ENCODE peak calls at places on chromosomes 13 and 19, in six cellular contexts. One of them, this sample, is unnamed.

GRCh38 chr13:93262729-93263128 is 36.1 kb downstream of the GPC6 start:
- DNase-seq in left ventricle myocardium inferior: no peak
- DNase-seq in H9: no peak
- DNase-seq in PC-9: no peak
- DNase-seq in psoas muscle: no peak
- DNase-seq in IMR-90: peak
- DNase-seq in this sample: no peak

GRCh38 chr13:33080962-33081655 is 64.9 kb downstream of the KL start:
- DNase-seq in PC-9: no peak
- DNase-seq in IMR-90: no peak
- DNase-seq in psoas muscle: no peak
- DNase-seq in left ventricle myocardium inferior: no peak
- DNase-seq in H9: no peak
- DNase-seq in this sample: no peak

GRCh38 chr13:85930108-85930507 is 130.9 kb upstream of the SLITRK6 start:
- DNase-seq in left ventricle myocardium inferior: no peak
- DNase-seq in psoas muscle: no peak
- DNase-seq in H9: no peak
- DNase-seq in IMR-90: no peak
- DNase-seq in PC-9: no peak
- DNase-seq in this sample: no peak

GRCh38 chr19:36838784-36839324 is 667 bp upstream of the ZNF790 start:
- DNase-seq in PC-9: no peak
- DNase-seq in IMR-90: peak
- DNase-seq in left ventricle myocardium inferior: no peak
- DNase-seq in H9: no peak
- DNase-seq in psoas muscle: no peak
- DNase-seq in this sample: no peak

GRCh38 chr19:38687837-38688378 is 40.5 kb downstream of the ACTN4 start:
- DNase-seq in left ventricle myocardium inferior: no peak
- DNase-seq in H9: no peak
- DNase-seq in psoas muscle: no peak
- DNase-seq in PC-9: no peak
- DNase-seq in IMR-90: no peak
- DNase-seq in this sample: no peak

GRCh38 chr13:31638577-31638976 is 100.7 kb upstream of the RXFP2 start:
- DNase-seq in H9: no peak
- DNase-seq in PC-9: no peak
- DNase-seq in IMR-90: peak
- DNase-seq in left ventricle myocardium inferior: no peak
- DNase-seq in psoas muscle: no peak
- DNase-seq in this sample: no peak

GRCh38 chr13:59879281-59879680 is 284.4 kb downstream of the DIAPH3 start:
- DNase-seq in psoas muscle: no peak
- DNase-seq in PC-9: no peak
- DNase-seq in left ventricle myocardium inferior: no peak
- DNase-seq in H9: no peak
- DNase-seq in IMR-90: no peak
- DNase-seq in this sample: no peak

GRCh38 chr13:26219726-26220125 is 2.4 kb downstream of the RNF6 start:
- DNase-seq in H9: no peak
- DNase-seq in IMR-90: peak
- DNase-seq in left ventricle myocardium inferior: no peak
- DNase-seq in PC-9: no peak
- DNase-seq in psoas muscle: no peak
- DNase-seq in this sample: no peak

GRCh38 chr19:38538793-38539528 is 78.8 kb downstream of the MAP4K1 start:
- DNase-seq in PC-9: peak
- DNase-seq in IMR-90: no peak
- DNase-seq in H9: no peak
- DNase-seq in psoas muscle: no peak
- DNase-seq in left ventricle myocardium inferior: no peak
- DNase-seq in this sample: no peak

GRCh38 chr13:75769141-75769905 is 133.2 kb downstream of the LMO7 start:
- DNase-seq in psoas muscle: no peak
- DNase-seq in H9: no peak
- DNase-seq in IMR-90: no peak
- DNase-seq in PC-9: no peak
- DNase-seq in left ventricle myocardium inferior: no peak
- DNase-seq in this sample: no peak

GRCh38 chr19:5285955-5286354 is 54.7 kb downstream of the PTPRS start:
- DNase-seq in IMR-90: no peak
- DNase-seq in PC-9: no peak
- DNase-seq in H9: no peak
- DNase-seq in left ventricle myocardium inferior: no peak
- DNase-seq in psoas muscle: no peak
- DNase-seq in this sample: no peak

GRCh38 chr19:45468803-45469131 is 971 bp downstream of the FOSB start:
- DNase-seq in H9: no peak
- DNase-seq in left ventricle myocardium inferior: no peak
- DNase-seq in psoas muscle: no peak
- DNase-seq in IMR-90: no peak
- DNase-seq in PC-9: peak
- DNase-seq in this sample: no peak

GRCh38 chr13:75132800-75133695 is 348.9 kb downstream of the TBC1D4 start:
- DNase-seq in PC-9: no peak
- DNase-seq in IMR-90: no peak
- DNase-seq in H9: no peak
- DNase-seq in psoas muscle: no peak
- DNase-seq in left ventricle myocardium inferior: no peak
- DNase-seq in this sample: no peak

GRCh38 chr13:44854264-44855060 is 134.8 kb downstream of the NUFIP1 start:
- DNase-seq in PC-9: no peak
- DNase-seq in IMR-90: peak
- DNase-seq in left ventricle myocardium inferior: peak
- DNase-seq in psoas muscle: peak
- DNase-seq in H9: no peak
- DNase-seq in this sample: no peak

GRCh38 chr19:50509366-50509765 is 1.6 kb downstream of the JOSD2 start:
- DNase-seq in H9: no peak
- DNase-seq in PC-9: no peak
- DNase-seq in IMR-90: no peak
- DNase-seq in left ventricle myocardium inferior: no peak
- DNase-seq in psoas muscle: no peak
- DNase-seq in this sample: no peak

GRCh38 chr19:19304186-19304975 is 15.9 kb downstream of the SUGP1 start:
- DNase-seq in psoas muscle: no peak
- DNase-seq in IMR-90: no peak
- DNase-seq in PC-9: no peak
- DNase-seq in H9: no peak
- DNase-seq in left ventricle myocardium inferior: peak
- DNase-seq in this sample: no peak

GRCh38 chr19:42248270-42249148 is 6.1 kb upstream of the GSK3A start:
- DNase-seq in IMR-90: no peak
- DNase-seq in left ventricle myocardium inferior: no peak
- DNase-seq in psoas muscle: no peak
- DNase-seq in H9: no peak
- DNase-seq in PC-9: no peak
- DNase-seq in this sample: no peak

GRCh38 chr19:36169084-36169760 is 17.0 kb upstream of the COX7A1 start:
- DNase-seq in IMR-90: no peak
- DNase-seq in psoas muscle: no peak
- DNase-seq in H9: no peak
- DNase-seq in PC-9: no peak
- DNase-seq in left ventricle myocardium inferior: no peak
- DNase-seq in this sample: peak

GRCh38 chr13:86757236-86757978 is 913.8 kb upstream of the SLITRK5 start:
- DNase-seq in PC-9: no peak
- DNase-seq in H9: peak
- DNase-seq in left ventricle myocardium inferior: no peak
- DNase-seq in psoas muscle: no peak
- DNase-seq in IMR-90: no peak
- DNase-seq in this sample: peak

GRCh38 chr13:81394605-81395004 is 1053.7 kb upstream of the SPRY2 start:
- DNase-seq in IMR-90: no peak
- DNase-seq in psoas muscle: no peak
- DNase-seq in H9: no peak
- DNase-seq in PC-9: no peak
- DNase-seq in left ventricle myocardium inferior: no peak
- DNase-seq in this sample: peak

GRCh38 chr19:2387367-2388288 is 27.6 kb downstream of the TMPRSS9 start:
- DNase-seq in PC-9: no peak
- DNase-seq in left ventricle myocardium inferior: no peak
- DNase-seq in IMR-90: no peak
- DNase-seq in H9: no peak
- DNase-seq in psoas muscle: no peak
- DNase-seq in this sample: no peak

GRCh38 chr19:861756-862528 is 2.5 kb downstream of the CFD start:
- DNase-seq in left ventricle myocardium inferior: no peak
- DNase-seq in IMR-90: no peak
- DNase-seq in PC-9: no peak
- DNase-seq in psoas muscle: no peak
- DNase-seq in H9: peak
- DNase-seq in this sample: peak

GRCh38 chr19:47755762-47756626 is 10.6 kb downstream of the NOP53 start:
- DNase-seq in IMR-90: no peak
- DNase-seq in left ventricle myocardium inferior: no peak
- DNase-seq in PC-9: no peak
- DNase-seq in psoas muscle: no peak
- DNase-seq in H9: no peak
- DNase-seq in this sample: no peak

GRCh38 chr19:35733180-35734125 is 8.8 kb downstream of the IGFLR1 start:
- DNase-seq in psoas muscle: no peak
- DNase-seq in IMR-90: no peak
- DNase-seq in left ventricle myocardium inferior: no peak
- DNase-seq in PC-9: no peak
- DNase-seq in H9: no peak
- DNase-seq in this sample: no peak

GRCh38 chr13:29436291-29436690 is 159.2 kb downstream of the SLC7A1 start:
- DNase-seq in PC-9: no peak
- DNase-seq in left ventricle myocardium inferior: no peak
- DNase-seq in psoas muscle: no peak
- DNase-seq in IMR-90: peak
- DNase-seq in H9: no peak
- DNase-seq in this sample: no peak

GRCh38 chr19:5149508-5149907 is 180.6 kb downstream of the KDM4B start:
- DNase-seq in left ventricle myocardium inferior: no peak
- DNase-seq in IMR-90: no peak
- DNase-seq in PC-9: no peak
- DNase-seq in psoas muscle: no peak
- DNase-seq in H9: no peak
- DNase-seq in this sample: no peak

GRCh38 chr19:16893686-16893990 is 4.8 kb downstream of the F2RL3 start:
- DNase-seq in psoas muscle: no peak
- DNase-seq in left ventricle myocardium inferior: no peak
- DNase-seq in IMR-90: no peak
- DNase-seq in PC-9: no peak
- DNase-seq in H9: no peak
- DNase-seq in this sample: no peak

GRCh38 chr19:35208121-35208520 is 20.4 kb downstream of the FAM187B start:
- DNase-seq in IMR-90: no peak
- DNase-seq in left ventricle myocardium inferior: no peak
- DNase-seq in H9: no peak
- DNase-seq in PC-9: no peak
- DNase-seq in psoas muscle: no peak
- DNase-seq in this sample: no peak

GRCh38 chr19:46225558-46226004 is 4.0 kb upstream of the IGFL1 start:
- DNase-seq in psoas muscle: no peak
- DNase-seq in IMR-90: peak
- DNase-seq in left ventricle myocardium inferior: no peak
- DNase-seq in PC-9: peak
- DNase-seq in H9: no peak
- DNase-seq in this sample: peak

GRCh38 chr13:20426766-20427448 is 98.8 kb downstream of the CRYL1 start:
- DNase-seq in psoas muscle: no peak
- DNase-seq in IMR-90: peak
- DNase-seq in H9: no peak
- DNase-seq in PC-9: no peak
- DNase-seq in left ventricle myocardium inferior: no peak
- DNase-seq in this sample: no peak

DNA sequence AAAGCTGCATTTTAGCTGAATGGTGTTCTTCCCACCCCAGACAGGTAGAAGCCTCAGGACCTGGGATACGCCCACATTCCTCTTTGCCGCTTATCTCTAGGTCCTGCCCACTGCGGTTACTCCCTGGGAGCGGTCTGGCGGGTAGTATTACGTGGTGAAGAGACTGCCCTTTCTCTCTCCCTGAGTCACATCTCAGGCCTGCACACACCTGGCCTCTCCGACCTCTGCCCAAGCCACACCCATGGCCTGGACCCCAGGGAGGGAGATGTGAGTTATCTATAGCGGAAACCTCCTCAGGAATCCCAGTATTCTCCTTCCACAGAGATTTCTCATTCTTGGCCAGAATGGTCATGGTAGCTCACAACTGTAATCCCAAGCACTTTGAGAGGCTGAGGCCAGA is 17.3 kb downstream of the RHPN2 start:
- DNase-seq in PC-9: peak
- DNase-seq in left ventricle myocardium inferior: no peak
- DNase-seq in H9: peak
- DNase-seq in psoas muscle: no peak
- DNase-seq in IMR-90: no peak
- DNase-seq in this sample: peak
- H3K27ac ChIP-seq in PC-9: peak
- H3K27ac ChIP-seq in left ventricle myocardium inferior: no peak
- H3K27ac ChIP-seq in H9: no peak
- H3K27ac ChIP-seq in psoas muscle: no peak
- H3K27ac ChIP-seq in IMR-90: no peak
- H3K27ac ChIP-seq in this sample: no peak

GRCh38 chr19:7288977-7289376 is 5.2 kb downstream of the INSR start:
- DNase-seq in H9: no peak
- DNase-seq in psoas muscle: no peak
- DNase-seq in IMR-90: no peak
- DNase-seq in PC-9: no peak
- DNase-seq in left ventricle myocardium inferior: no peak
- DNase-seq in this sample: no peak
- H3K27ac ChIP-seq in H9: no peak
- H3K27ac ChIP-seq in psoas muscle: peak
- H3K27ac ChIP-seq in IMR-90: no peak
- H3K27ac ChIP-seq in PC-9: no peak
- H3K27ac ChIP-seq in left ventricle myocardium inferior: peak
- H3K27ac ChIP-seq in this sample: no peak

GRCh38 chr13:40688781-40689180 is 22.3 kb upstream of the FOXO1 start:
- DNase-seq in H9: no peak
- DNase-seq in IMR-90: no peak
- DNase-seq in left ventricle myocardium inferior: no peak
- DNase-seq in psoas muscle: no peak
- DNase-seq in PC-9: no peak
- DNase-seq in this sample: no peak
- H3K27ac ChIP-seq in H9: no peak
- H3K27ac ChIP-seq in IMR-90: no peak
- H3K27ac ChIP-seq in left ventricle myocardium inferior: no peak
- H3K27ac ChIP-seq in psoas muscle: no peak
- H3K27ac ChIP-seq in PC-9: no peak
- H3K27ac ChIP-seq in this sample: no peak

DNA sequence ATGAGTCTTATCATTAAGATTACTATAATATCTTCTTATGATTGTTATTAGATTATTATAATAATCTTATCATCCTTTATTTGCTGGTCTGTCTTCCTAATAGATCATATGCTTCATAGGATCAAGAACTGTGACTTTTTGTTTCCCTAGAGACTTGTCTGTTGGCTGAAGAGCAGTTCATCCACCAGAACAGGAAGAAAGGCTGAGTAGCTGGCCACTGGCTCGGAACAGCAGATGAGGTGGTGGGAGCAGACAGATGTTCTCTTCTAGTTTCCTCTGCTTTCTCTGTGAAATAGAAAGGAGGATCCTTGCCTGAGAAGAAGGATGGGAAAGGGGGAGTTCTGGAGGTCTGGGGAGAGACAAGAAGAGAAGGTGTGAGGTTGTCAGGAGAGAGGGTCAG is 120.0 kb downstream of the CCNA1 start:
- DNase-seq in left ventricle myocardium inferior: no peak
- DNase-seq in H9: no peak
- DNase-seq in IMR-90: no peak
- DNase-seq in psoas muscle: no peak
- DNase-seq in PC-9: no peak
- DNase-seq in this sample: no peak
- H3K27ac ChIP-seq in left ventricle myocardium inferior: no peak
- H3K27ac ChIP-seq in H9: no peak
- H3K27ac ChIP-seq in IMR-90: no peak
- H3K27ac ChIP-seq in psoas muscle: no peak
- H3K27ac ChIP-seq in PC-9: no peak
- H3K27ac ChIP-seq in this sample: no peak